ENCODE peak calls at places on chromosomes 7 and 10, in four cellular contexts. S, E, D and K are unnamed samples.

GRCh38 chr10:34254596-34254995 is 560.5 kb downstream of the PARD3 start:
- DNase-seq in E (peak; percentile 48), S (no peak), D (peak; percentile 97), K (peak; percentile 69)

GRCh38 chr10:36116751-36117150 is 474.7 kb upstream of the FZD8 start:
- DNase-seq in D (no peak), E (no peak), S (no peak), K (no peak)

GRCh38 chr7:29811597-29811996 is 5.3 kb downstream of the WIPF3 start:
- DNase-seq in D (no peak), E (no peak), S (no peak), K (no peak)

GRCh38 chr10:48609899-48610584 is 5.2 kb upstream of the ARHGAP22 start:
- DNase-seq in D (no peak), S (no peak), E (no peak), K (no peak)

GRCh38 chr10:98433881-98434732 is 12.6 kb downstream of the HPS1 start:
- DNase-seq in E (peak; percentile 84), S (no peak), D (peak; percentile 61), K (peak; percentile 85)

GRCh38 chr7:103141753-103142404 is 7.0 kb downstream of the NAPEPLD start:
- DNase-seq in E (no peak), S (no peak), D (peak; percentile 65), K (no peak)

GRCh38 chr10:124744047-124744687 is at the start of gene FAM53B:
- DNase-seq in E (peak; percentile 72), D (peak; percentile 50), S (no peak), K (peak; percentile 84)

GRCh38 chr10:133276435-133277201 is at the start of gene ADAM8:
- DNase-seq in S (no peak), D (no peak), E (no peak), K (peak; percentile 58)

GRCh38 chr7:3210531-3210930 is 90.5 kb upstream of the SDK1 start:
- DNase-seq in D (no peak), S (no peak), E (no peak), K (no peak)

GRCh38 chr10:46250481-46250880 is 36.3 kb upstream of the ANTXRL start:
- DNase-seq in D (no peak), E (no peak), S (no peak), K (no peak)